ENCODE peak calls at places on chromosomes 12 and 14, in six cellular contexts. O is WERI-Rb-1, H is fibroblast of lung, L is endothelial cell of umbilical vein, V is hepatocyte, F is left ventricle myocardium inferior. P is an unnamed sample. For H3K27me3, the result is how much of the 10 kb centered on the place peaks cover.

GRCh38 chr12:130142736-130143135 is 19.5 kb upstream of the FZD10 start:
- DNase-seq in L (no peak), H (no peak), F (no peak), V (no peak), O (no peak), P (no peak)

GRCh38 chr14:74161526-74162158 is 76.9 kb downstream of the LIN52 start:
- DNase-seq in F (no peak), O (peak), V (no peak), L (no peak), H (no peak), P (no peak)

GRCh38 chr12:45415393-45415817 is 199.5 kb downstream of the ANO6 start:
- DNase-seq in L (peak), O (no peak), F (peak), H (peak), V (peak), P (no peak)

GRCh38 chr14:61530296-61530695 is 165.0 kb upstream of the HIF1A start:
- DNase-seq in O (no peak), L (no peak), H (no peak), F (no peak), V (no peak), P (no peak)

GRCh38 chr14:78207414-78207813 is 37.2 kb downstream of the NRXN3 start:
- DNase-seq in H (no peak), O (no peak), F (no peak), L (no peak), V (no peak), P (no peak)

GRCh38 chr14:27929823-27930347 is 836.7 kb upstream of the FOXG1 start:
- DNase-seq in O (no peak), F (no peak), L (no peak), H (no peak), V (no peak), P (no peak)

GRCh38 chr14:76917158-76917596 is 91.0 kb downstream of the LRRC74A start:
- DNase-seq in H (peak), F (peak), O (peak), L (peak), V (peak), P (no peak)

GRCh38 chr12:47282206-47282605 is 202.4 kb upstream of the AMIGO2 start:
- DNase-seq in F (no peak), H (no peak), V (no peak), O (no peak), L (no peak), P (no peak)

GRCh38 chr14:90161129-90161528 is 95.2 kb upstream of the PSMC1 start:
- DNase-seq in O (no peak), V (no peak), L (no peak), F (no peak), H (no peak), P (no peak)

GRCh38 chr14:40122978-40123648 is 690.9 kb upstream of the FBXO33 start:
- DNase-seq in F (no peak), O (no peak), L (no peak), V (no peak), H (no peak), P (no peak)

GRCh38 chr12:25254271-25254880 is 3.6 kb upstream of the KRAS start:
- DNase-seq in H (no peak), O (no peak), F (no peak), L (no peak), V (no peak), P (no peak)

GRCh38 chr14:33709711-33710110 is 241.2 kb downstream of the EGLN3 start:
- DNase-seq in L (no peak), O (no peak), H (no peak), F (no peak), V (no peak), P (no peak)

GRCh38 chr12:101670007-101670671 is 27.3 kb upstream of the CHPT1 start:
- DNase-seq in H (peak), V (peak), O (peak), F (no peak), L (peak), P (peak)

GRCh38 chr14:106060576-106060975 is 534.2 kb downstream of the TMEM121 start:
- DNase-seq in H (no peak), V (no peak), L (no peak), O (no peak), F (no peak), P (no peak)

GRCh38 chr12:92464911-92465310 is 237.9 kb upstream of the PLEKHG7 start:
- DNase-seq in O (no peak), L (no peak), H (no peak), V (no peak), F (no peak), P (no peak)

GRCh38 chr14:85565862-85566296 is 35.9 kb downstream of the FLRT2 start:
- DNase-seq in H (peak), L (peak), O (no peak), F (no peak), V (no peak), P (no peak)

GRCh38 chr12:125111403-125111802 is 46.2 kb downstream of the AACS start:
- DNase-seq in H (peak), V (no peak), L (no peak), F (no peak), O (no peak), P (no peak)

GRCh38 chr12:108234155-108234554 is 105.0 kb downstream of the CMKLR1 start:
- DNase-seq in O (no peak), V (no peak), L (peak), H (no peak), F (no peak), P (no peak)

GRCh38 chr12:19967486-19967885 is 400.9 kb upstream of the PDE3A start:
- DNase-seq in H (peak), O (no peak), V (peak), L (peak), F (no peak), P (no peak)

GRCh38 chr12:40263616-40264409 is 39.0 kb downstream of the LRRK2 start:
- DNase-seq in V (no peak), O (no peak), F (no peak), L (no peak), H (peak), P (no peak)

GRCh38 chr12:71704920-71705319 is 19.0 kb downstream of the TMEM19 start:
- DNase-seq in H (no peak), L (no peak), O (no peak), F (no peak), V (no peak), P (no peak)
- H3K27me3 ChIP-seq in H (under half), L (under half), O (under half), F (under half), V (under half), P (under half)

GRCh38 chr12:31225656-31226535 is 100.1 kb downstream of the SINHCAF start:
- DNase-seq in H (no peak), F (no peak), O (no peak), L (no peak), V (no peak), P (no peak)
- H3K27me3 ChIP-seq in H (under half), F (under half), O (under half), L (under half), V (under half), P (under half)

DNA sequence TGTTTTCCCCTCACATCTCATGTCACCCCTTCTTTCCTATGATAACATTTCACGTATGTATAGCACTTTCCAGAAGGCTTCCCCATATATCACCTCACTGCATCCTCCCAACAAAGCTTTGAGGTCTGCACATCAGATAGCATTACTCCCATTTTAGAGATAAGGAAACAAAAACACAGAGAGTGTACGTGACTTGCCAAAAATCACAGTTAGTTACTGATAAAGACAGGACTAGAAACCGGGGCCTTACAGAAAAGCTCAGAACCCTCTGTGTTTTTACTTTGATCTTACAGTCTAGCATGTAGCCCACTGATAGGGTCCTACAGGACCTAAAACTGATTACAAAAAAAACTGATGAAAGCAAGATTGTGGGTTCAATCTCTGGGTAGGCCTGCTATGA is 202.9 kb upstream of the CDKN3 start:
- DNase-seq in F (no peak), L (peak), O (no peak), H (no peak), V (no peak), P (no peak)
- H3K27me3 ChIP-seq in F (under half), L (under half), O (under half), H (under half), V (under half), P (under half)

DNA sequence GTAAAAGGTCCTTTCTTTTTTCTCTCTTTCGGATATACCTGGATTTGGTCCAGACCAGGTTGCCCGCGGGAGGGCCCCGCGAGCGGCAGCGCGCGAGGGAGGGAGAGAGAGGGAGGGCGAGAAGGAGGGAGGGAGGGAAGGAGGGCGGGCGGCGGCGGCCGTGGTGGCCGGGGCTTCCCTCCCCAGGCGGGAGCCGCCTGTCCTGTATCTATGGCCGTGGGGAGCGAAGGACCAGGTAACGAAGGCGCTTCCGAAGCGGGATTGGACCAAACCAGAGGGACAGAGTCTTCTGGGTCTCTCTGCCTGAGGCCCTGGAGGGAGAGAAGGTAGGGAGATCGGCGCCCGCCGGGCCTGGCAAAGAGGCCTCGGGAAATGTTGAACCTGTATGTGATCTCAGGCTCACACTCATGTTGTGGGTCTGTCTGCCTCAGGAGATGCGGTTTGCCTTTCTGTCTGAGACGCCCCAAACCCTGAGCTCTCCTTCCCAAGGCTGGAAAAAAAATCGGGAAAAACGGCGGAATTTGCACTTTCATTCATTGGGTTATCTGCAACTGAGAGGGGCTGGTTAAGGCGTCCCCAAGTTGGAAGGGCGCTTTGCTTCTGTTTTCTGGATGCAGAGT is 5.2 kb upstream of the HOXC9 start:
- DNase-seq in L (no peak), V (no peak), H (no peak), F (no peak), O (no peak), P (no peak)
- H3K27me3 ChIP-seq in L (half or more), V (half or more), H (half or more), F (half or more), O (under half), P (half or more)

P was measured in CD4-positive, alpha-beta T cell.